ENCODE peak calls at places on chromosomes 5 and 9, in ten cellular contexts. W, I, Y, L, N, A, B, E, X and S are unnamed samples.
A peak's percentile ranks its signal among the peaks of the same experiment; 100 is the strongest.

GRCh38 chr5:179959627-179960026 is 51.9 kb upstream of the TBC1D9B start:
- DNase-seq in W (no peak), Y (no peak), I (no peak), A (no peak), E (no peak), N (no peak), X (no peak), B (no peak), L (no peak), S (no peak)

GRCh38 chr5:38755171-38755570 is 90.6 kb upstream of the OSMR start:
- DNase-seq in I (no peak), W (peak; percentile 80), N (peak; percentile 79), X (no peak), A (no peak), B (no peak), Y (no peak), L (no peak), E (peak; percentile 21), S (no peak)

GRCh38 chr5:78544531-78545200 is 103.9 kb downstream of the LHFPL2 start:
- DNase-seq in W (peak; percentile 65), E (peak; percentile 47), I (peak; percentile 60), L (no peak), B (no peak), Y (no peak), N (no peak), A (no peak), X (no peak), S (no peak)

GRCh38 chr5:150278916-150279315 is 10.7 kb downstream of the CAMK2A start:
- DNase-seq in N (peak; percentile 83), B (no peak), E (peak; percentile 88), Y (no peak), X (no peak), W (peak; percentile 94), I (peak; percentile 88), L (no peak), A (no peak), S (no peak)

GRCh38 chr9:18973348-18973747 is 59.7 kb downstream of the SAXO1 start:
- DNase-seq in E (no peak), Y (no peak), A (no peak), L (no peak), X (no peak), N (no peak), W (no peak), B (no peak), I (no peak), S (no peak)

GRCh38 chr5:126808619-126809018 is 31.7 kb downstream of the LMNB1 start:
- DNase-seq in X (no peak), A (no peak), N (peak; percentile 38), W (peak; percentile 42), I (peak; percentile 24), B (no peak), L (no peak), E (peak; percentile 18), Y (no peak), S (no peak)

GRCh38 chr5:7745882-7746735 is 104.8 kb downstream of the CFAP90 start:
- DNase-seq in W (peak; percentile 77), E (peak; percentile 41), B (peak; percentile 34), Y (peak; percentile 25), A (peak; percentile 5), X (no peak), L (no peak), I (peak; percentile 50), N (peak; percentile 11), S (peak; percentile 82)

GRCh38 chr5:58451732-58452565 is 7.9 kb downstream of the PLK2 start:
- DNase-seq in N (no peak), A (no peak), L (no peak), B (no peak), Y (no peak), X (no peak), W (no peak), I (peak; percentile 60), E (no peak), S (no peak)

GRCh38 chr9:102587231-102587630 is 407.9 kb upstream of the CYLC2 start:
- DNase-seq in L (no peak), N (no peak), E (no peak), Y (no peak), W (no peak), A (no peak), I (no peak), B (no peak), X (no peak), S (no peak)

GRCh38 chr9:100498592-100498991 is 25.6 kb downstream of the TMEFF1 start:
- DNase-seq in N (peak; percentile 40), L (no peak), B (no peak), I (no peak), X (no peak), Y (no peak), A (no peak), W (no peak), E (no peak), S (no peak)

GRCh38 chr9:73855206-73855605 is 641.9 kb upstream of the RORB start:
- DNase-seq in Y (no peak), L (no peak), N (no peak), I (no peak), W (no peak), E (no peak), B (no peak), X (no peak), A (no peak), S (no peak)

GRCh38 chr9:130472184-130472705 is 27.5 kb downstream of the ASS1 start:
- DNase-seq in N (no peak), L (no peak), X (no peak), B (no peak), E (no peak), A (no peak), I (no peak), W (no peak), Y (no peak), S (no peak)

GRCh38 chr9:76817489-76817888 is 53.3 kb downstream of the PCA3 start:
- DNase-seq in B (no peak), N (peak; percentile 93), X (no peak), E (peak; percentile 82), W (peak; percentile 32), Y (no peak), I (peak; percentile 50), A (no peak), L (no peak), S (no peak)

GRCh38 chr5:16542275-16542674 is 74.5 kb downstream of the RETREG1 start:
- DNase-seq in B (no peak), N (no peak), Y (no peak), E (no peak), I (no peak), X (no peak), L (no peak), A (no peak), W (no peak), S (no peak)

GRCh38 chr5:59799668-59800374 is 93.7 kb downstream of the PDE4D start:
- DNase-seq in B (no peak), Y (no peak), A (no peak), W (peak; percentile 32), I (peak; percentile 27), N (peak; percentile 50), X (no peak), E (peak; percentile 59), L (no peak), S (no peak)

GRCh38 chr9:90344013-90344412 is 298.6 kb downstream of the DIRAS2 start:
- DNase-seq in A (no peak), N (peak; percentile 18), E (no peak), W (no peak), L (no peak), X (no peak), Y (no peak), B (no peak), I (peak; percentile 80), S (no peak)

GRCh38 chr5:159581502-159582249 is 251.4 kb upstream of the IL12B start:
- DNase-seq in B (no peak), X (no peak), I (peak; percentile 98), N (peak; percentile 84), L (no peak), Y (no peak), A (no peak), E (peak; percentile 48), W (peak; percentile 79), S (no peak)

GRCh38 chr5:116847960-116848359 is 273.3 kb upstream of the SEMA6A start:
- DNase-seq in Y (no peak), E (no peak), B (peak; percentile 19), W (no peak), X (no peak), I (no peak), N (no peak), L (no peak), A (no peak), S (no peak)

GRCh38 chr5:7856855-7857254 is 5.9 kb upstream of the CFAP90 start:
- DNase-seq in W (peak; percentile 43), B (peak; percentile 56), E (peak; percentile 48), N (peak; percentile 34), A (no peak), X (no peak), Y (no peak), I (peak; percentile 31), L (no peak), S (no peak)

GRCh38 chr5:61471352-61471751 is 139.3 kb downstream of the ZSWIM6 start:
- DNase-seq in I (no peak), L (no peak), X (no peak), A (no peak), W (no peak), N (no peak), E (no peak), B (no peak), Y (no peak), S (no peak)

GRCh38 chr5:178149199-178149932 is 4.3 kb downstream of the NHP2 start:
- DNase-seq in Y (no peak), A (no peak), E (no peak), L (no peak), W (no peak), B (no peak), X (no peak), N (no peak), I (no peak), S (no peak)

GRCh38 chr9:33223696-33224095 is 16.3 kb upstream of the SPINK4 start:
- DNase-seq in I (no peak), N (no peak), B (no peak), Y (no peak), L (no peak), X (no peak), W (no peak), E (no peak), A (no peak), S (no peak)